ENCODE peak calls at places on chromosomes 3 and 15, in seven cellular contexts. V is HFFc6, Q is NB4, S is astrocyte, T is Panc1, C is GM20000, Z is neural crest cell. A is an unnamed sample.

GRCh38 chr3:64187065-64187959 is 38.0 kb downstream of the PRICKLE2 start:
- DNase-seq in V (peak), Q (no peak), S (peak), T (peak), C (no peak), Z (no peak), A (peak)

GRCh38 chr3:184414418-184415228 is 34.8 kb downstream of the CHRD start:
- DNase-seq in V (no peak), Q (no peak), S (no peak), T (no peak), C (no peak), Z (no peak), A (no peak)

GRCh38 chr15:80780416-80781221 is 1.4 kb downstream of the CEMIP start:
- DNase-seq in V (no peak), Q (no peak), S (peak), T (no peak), C (no peak), Z (peak), A (peak)

GRCh38 chr3:119588112-119588511 is 8.8 kb downstream of the ADPRH start:
- DNase-seq in V (no peak), Q (peak), S (no peak), T (no peak), C (no peak), Z (no peak), A (no peak)

GRCh38 chr3:189392969-189393368 is 221.2 kb downstream of the TPRG1 start:
- DNase-seq in V (no peak), Q (peak), S (peak), T (no peak), C (no peak), Z (no peak), A (no peak)

GRCh38 chr3:127425505-127426443 is 137.9 kb upstream of the PRR20G start:
- DNase-seq in V (no peak), Q (no peak), S (no peak), T (no peak), C (no peak), Z (no peak), A (no peak)

GRCh38 chr15:72130272-72130671 is 12.1 kb downstream of the SENP8 start:
- DNase-seq in V (no peak), Q (no peak), S (no peak), T (no peak), C (no peak), Z (no peak), A (no peak)

GRCh38 chr3:186772281-186772885 is 11.0 kb upstream of the EIF4A2 start:
- DNase-seq in V (no peak), Q (no peak), S (no peak), T (no peak), C (no peak), Z (no peak), A (no peak)

GRCh38 chr15:75720787-75721461 is 8.3 kb upstream of the CSPG4 start:
- DNase-seq in V (peak), Q (peak), S (peak), T (no peak), C (peak), Z (no peak), A (no peak)

GRCh38 chr3:57787867-57788623 is 31.9 kb downstream of the SLMAP start:
- DNase-seq in V (no peak), Q (no peak), S (peak), T (no peak), C (peak), Z (no peak), A (peak)

GRCh38 chr3:71087109-71088018 is 496.2 kb downstream of the FOXP1 start:
- DNase-seq in V (no peak), Q (no peak), S (peak), T (no peak), C (peak), Z (no peak), A (peak)

GRCh38 chr3:170741756-170742530 is 128.1 kb downstream of the RPL22L1 start:
- DNase-seq in V (no peak), Q (no peak), S (peak), T (no peak), C (no peak), Z (no peak), A (no peak)

GRCh38 chr15:20351448-20351961 is 190.1 kb downstream of the GOLGA6L6 start:
- DNase-seq in V (no peak), Q (no peak), S (no peak), T (no peak), C (peak), Z (no peak), A (no peak)

GRCh38 chr3:194586839-194587238 is 46.4 kb downstream of the TMEM44 start:
- DNase-seq in V (peak), Q (no peak), S (peak), T (no peak), C (no peak), Z (no peak), A (peak)

GRCh38 chr15:100229181-100230163 is 112.3 kb downstream of the ADAMTS17 start:
- DNase-seq in V (no peak), Q (no peak), S (no peak), T (no peak), C (no peak), Z (no peak), A (no peak)

GRCh38 chr3:23583980-23584736 is 221.6 kb upstream of the UBE2E1 start:
- DNase-seq in V (no peak), Q (no peak), S (no peak), T (no peak), C (no peak), Z (no peak), A (no peak)

GRCh38 chr3:52314495-52314894 is 1.6 kb upstream of the DNAH1 start:
- DNase-seq in V (no peak), Q (no peak), S (no peak), T (no peak), C (no peak), Z (no peak), A (no peak)

GRCh38 chr3:65936908-65937638 is 101.6 kb downstream of the MAGI1 start:
- DNase-seq in V (no peak), Q (peak), S (no peak), T (no peak), C (no peak), Z (no peak), A (no peak)

GRCh38 chr3:189927975-189928895 is 192.5 kb downstream of the P3H2 start:
- DNase-seq in V (no peak), Q (no peak), S (peak), T (no peak), C (no peak), Z (no peak), A (no peak)

GRCh38 chr3:132164469-132165092 is 129.8 kb upstream of the CPNE4 start:
- DNase-seq in V (no peak), Q (no peak), S (peak), T (no peak), C (no peak), Z (no peak), A (peak)

GRCh38 chr3:120062474-120062873 is 31.8 kb downstream of the GSK3B start:
- DNase-seq in V (no peak), Q (peak), S (no peak), T (no peak), C (no peak), Z (no peak), A (no peak)

GRCh38 chr15:39511000-39511914 is 69.6 kb upstream of the THBS1 start:
- DNase-seq in V (peak), Q (peak), S (peak), T (no peak), C (no peak), Z (no peak), A (peak)

GRCh38 chr15:74227968-74228722 is 8.0 kb upstream of the CCDC33 start:
- DNase-seq in V (no peak), Q (no peak), S (no peak), T (no peak), C (no peak), Z (no peak), A (no peak)
- TF ChIP-seq CTCF in V (no peak), Q (no peak), S (no peak), T (no peak), C (no peak), Z (no peak), A (no peak)

DNA sequence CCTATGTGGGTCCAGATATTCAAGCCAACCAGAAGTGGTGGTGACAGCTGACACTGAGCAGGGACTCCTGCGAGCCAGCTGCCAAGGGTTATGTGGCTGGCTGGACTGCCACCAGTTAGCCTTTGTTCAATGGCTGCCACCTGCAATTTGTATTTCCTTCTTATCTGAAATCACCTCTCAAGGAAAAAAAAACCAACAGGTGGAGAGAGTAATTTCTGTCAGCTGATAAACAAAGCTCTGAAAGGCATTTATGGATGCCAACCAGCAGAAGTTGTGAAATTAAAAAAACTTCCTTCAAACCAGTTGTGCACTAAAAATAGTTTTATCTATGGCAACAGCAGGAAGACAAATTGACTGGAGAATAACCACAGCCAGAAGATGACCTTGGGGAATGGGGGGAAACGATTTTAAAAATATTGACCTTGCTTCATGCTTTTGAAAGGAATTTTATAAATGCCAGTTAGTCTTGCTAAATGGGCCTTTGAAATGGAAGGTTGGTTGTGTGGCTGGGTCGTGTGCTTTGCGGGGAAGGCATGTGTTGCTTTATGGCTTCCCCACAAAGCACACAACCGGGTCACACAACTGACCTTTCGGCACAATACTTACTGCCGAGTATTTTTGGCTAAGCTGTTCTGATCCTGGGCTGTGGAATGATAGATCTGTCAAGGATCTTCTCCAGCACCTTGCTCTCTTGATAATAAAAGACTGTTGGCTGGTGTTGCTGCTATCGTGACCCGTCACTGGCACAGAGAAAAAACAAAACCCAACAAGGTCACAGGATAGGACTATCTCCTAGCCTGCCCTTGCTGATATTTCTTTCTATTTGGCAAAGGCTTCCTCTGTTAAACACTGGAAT is 3.5 kb downstream of the MYZAP start:
- DNase-seq in V (no peak), Q (no peak), S (no peak), T (no peak), C (no peak), Z (no peak), A (no peak)
- TF ChIP-seq CTCF in V (no peak), Q (no peak), S (no peak), T (no peak), C (no peak), Z (no peak), A (no peak)

GRCh38 chr3:38707730-38708129 is 58.2 kb upstream of the SCN5A start:
- DNase-seq in V (no peak), Q (peak), S (no peak), T (no peak), C (no peak), Z (no peak), A (no peak)
- TF ChIP-seq CTCF in V (peak), Q (peak), S (no peak), T (peak), C (peak), Z (peak), A (peak)

GRCh38 chr15:28124841-28125240 is 25.7 kb upstream of the OCA2 start:
- DNase-seq in V (no peak), Q (no peak), S (no peak), T (no peak), C (no peak), Z (no peak), A (no peak)

GRCh38 chr15:28123408-28124023 is 24.4 kb upstream of the OCA2 start:
- DNase-seq in V (peak), Q (peak), S (peak), T (peak), C (peak), Z (peak), A (peak)

GRCh38 chr15:28128036-28128435 is 28.9 kb upstream of the OCA2 start:
- DNase-seq in V (no peak), Q (no peak), S (no peak), T (no peak), C (no peak), Z (no peak), A (no peak)

GRCh38 chr15:28127036-28127435 is 27.9 kb upstream of the OCA2 start:
- DNase-seq in V (no peak), Q (no peak), S (no peak), T (no peak), C (no peak), Z (no peak), A (no peak)

DNA sequence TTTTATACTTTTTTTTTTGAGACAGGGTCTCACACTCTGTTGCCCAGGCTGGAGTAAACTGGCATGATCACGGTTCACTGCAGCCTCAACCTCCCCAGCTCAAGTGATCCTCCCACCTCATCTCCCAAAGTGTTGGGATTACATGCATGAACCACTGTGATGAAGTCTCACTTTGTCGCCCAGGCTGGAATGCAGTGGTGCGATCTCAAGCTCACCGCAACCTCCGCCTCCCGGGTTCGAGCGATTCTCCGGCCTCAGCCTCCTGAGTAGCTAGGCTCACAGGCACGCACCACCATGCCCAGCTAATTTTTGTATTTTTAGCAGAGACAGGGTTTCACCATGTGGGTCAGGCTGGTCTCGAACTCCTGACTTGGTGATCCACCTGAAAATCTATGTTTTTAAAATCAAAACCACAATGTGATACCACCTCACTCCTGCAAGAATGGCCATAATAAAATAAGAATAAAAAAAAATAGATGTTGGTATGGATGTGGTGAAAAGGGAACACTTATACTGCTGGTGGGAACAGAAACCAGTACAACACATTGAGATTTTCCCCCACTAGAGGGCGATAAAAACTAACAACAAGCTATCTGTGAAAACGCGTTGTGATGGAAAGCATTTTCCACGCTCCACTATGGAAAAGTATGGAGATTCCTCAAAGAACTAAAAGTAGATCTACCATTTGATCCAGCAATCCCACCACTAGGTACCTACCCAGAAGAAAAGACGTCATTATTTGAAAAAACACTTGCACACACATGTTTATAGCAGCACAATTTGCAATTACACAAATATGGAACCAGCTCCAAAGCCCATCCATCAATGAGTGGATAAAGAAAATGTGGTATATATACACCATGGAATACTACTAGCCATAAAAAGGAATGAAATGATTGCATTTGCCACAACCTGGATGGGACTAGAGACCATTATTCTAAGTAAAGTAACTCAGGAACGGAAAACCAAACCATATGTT is 26.8 kb upstream of the OCA2 start:
- DNase-seq in V (peak), Q (peak), S (peak), T (peak), C (peak), Z (peak), A (peak)
- TF ChIP-seq CTCF in V (peak), Q (peak), S (peak), T (peak), C (peak), Z (peak), A (peak)

DNA sequence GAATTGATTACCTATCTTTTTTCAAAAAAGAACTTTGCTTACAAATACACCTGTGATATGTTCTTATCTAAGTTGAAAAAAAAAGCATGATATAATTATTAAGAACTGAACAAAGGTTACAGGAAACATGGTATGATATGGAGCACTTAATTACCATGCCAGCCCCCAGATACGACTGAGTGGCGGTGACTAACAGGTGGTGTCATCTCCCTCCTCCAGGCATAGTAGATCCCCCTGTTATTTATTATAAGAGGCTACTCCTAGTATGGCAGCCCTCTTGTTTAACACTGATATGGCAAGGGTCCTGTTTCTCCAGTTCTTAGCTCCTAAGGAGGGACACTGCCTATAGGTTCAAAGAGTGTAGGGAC is 31.0 kb upstream of the TM4SF4 start:
- DNase-seq in V (no peak), Q (no peak), S (no peak), T (no peak), C (no peak), Z (no peak), A (no peak)
- TF ChIP-seq CTCF in V (no peak), Q (no peak), S (no peak), T (no peak), C (no peak), Z (no peak), A (no peak)

GRCh38 chr3:179506792-179507191 is 55.5 kb upstream of the GNB4 start:
- DNase-seq in V (no peak), Q (no peak), S (no peak), T (no peak), C (no peak), Z (no peak), A (no peak)

GRCh38 chr3:179509701-179510100 is 53.0 kb upstream of the ACTL6A start:
- DNase-seq in V (no peak), Q (no peak), S (no peak), T (no peak), C (no peak), Z (no peak), A (no peak)

GRCh38 chr3:179503152-179503551 is 51.9 kb upstream of the GNB4 start:
- DNase-seq in V (no peak), Q (no peak), S (no peak), T (no peak), C (no peak), Z (no peak), A (no peak)

GRCh38 chr3:179503640-179504039 is 52.4 kb upstream of the GNB4 start:
- DNase-seq in V (no peak), Q (no peak), S (no peak), T (no peak), C (no peak), Z (no peak), A (no peak)

GRCh38 chr3:179504371-179504770 is 53.1 kb upstream of the GNB4 start:
- DNase-seq in V (no peak), Q (no peak), S (no peak), T (no peak), C (no peak), Z (no peak), A (no peak)
- TF ChIP-seq CTCF in V (no peak), Q (no peak), S (no peak), T (no peak), C (no peak), Z (no peak), A (no peak)

GRCh38 chr3:9249273-9250192 is at the start of gene SRGAP3:
- DNase-seq in V (peak), Q (peak), S (peak), T (no peak), C (peak), Z (peak), A (peak)

GRCh38 chr3:9247361-9248231 is 1.9 kb downstream of the SRGAP3 start:
- DNase-seq in V (no peak), Q (no peak), S (no peak), T (no peak), C (no peak), Z (peak), A (no peak)

GRCh38 chr3:9248232-9249191 is 934 bp downstream of the SRGAP3 start:
- DNase-seq in V (no peak), Q (no peak), S (no peak), T (no peak), C (no peak), Z (peak), A (no peak)

GRCh38 chr3:9251055-9251786 is 1.8 kb upstream of the SRGAP3 start:
- DNase-seq in V (no peak), Q (no peak), S (no peak), T (no peak), C (no peak), Z (no peak), A (no peak)

DNA sequence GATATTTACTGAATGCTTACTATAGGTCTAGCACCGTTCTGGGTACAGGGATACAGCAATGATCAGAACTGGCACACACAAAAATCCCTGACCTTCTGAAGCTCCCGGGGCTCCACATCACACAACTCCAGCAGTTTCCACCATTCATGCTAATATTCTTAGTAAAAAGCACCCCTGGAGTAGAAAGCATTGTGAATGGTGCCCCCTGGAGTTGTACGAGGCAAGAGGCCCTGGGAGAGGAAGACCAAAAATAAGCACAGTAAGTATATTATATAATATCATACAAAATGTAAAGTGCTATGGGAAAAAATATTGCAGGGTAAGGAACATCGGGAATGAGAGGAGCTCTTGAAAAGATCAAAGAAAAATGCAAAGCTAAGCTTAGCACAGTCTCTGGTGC is 790 bp upstream of the SRGAP3 start:
- DNase-seq in V (no peak), Q (peak), S (no peak), T (no peak), C (no peak), Z (no peak), A (no peak)
- TF ChIP-seq CTCF in V (peak), Q (peak), S (no peak), T (peak), C (no peak), Z (peak), A (peak)